ENCODE peak calls at places on chromosomes 4 and X, in seven cellular contexts. R is fibroblast of lung, F is cardiac muscle cell, I is foreskin fibroblast, W is dorsolateral prefrontal cortex, Y is astrocyte of the spinal cord, X is BJ. D is an unnamed sample.

GRCh38 chr4:22500128-22500611 is 15.7 kb downstream of the ADGRA3 start:
- DNase-seq in R (no peak), F (no peak), I (no peak), W (no peak), Y (no peak), X (no peak), D (no peak)

GRCh38 chr4:151809716-151810115 is 48.9 kb upstream of the GATB start:
- DNase-seq in R (no peak), F (no peak), I (no peak), W (no peak), Y (no peak), X (no peak), D (no peak)

GRCh38 chr4:37623125-37623524 is 63.1 kb downstream of the RELL1 start:
- DNase-seq in R (no peak), F (no peak), I (peak), W (no peak), Y (no peak), X (no peak), D (peak)

GRCh38 chr4:107930821-107931774 is at the start of gene CYP2U1:
- DNase-seq in R (peak), F (peak), I (peak), W (peak), Y (peak), X (peak), D (peak)

GRCh38 chr4:78059524-78059889 is 2.4 kb downstream of the FRAS1 start:
- DNase-seq in R (peak), F (peak), I (peak), W (no peak), Y (peak), X (peak), D (peak)

GRCh38 chr4:108170729-108171540 is 2.2 kb upstream of the LEF1 start:
- DNase-seq in R (no peak), F (peak), I (peak), W (no peak), Y (peak), X (no peak), D (no peak)

GRCh38 chrX:7194606-7195005 is 46.7 kb upstream of the PUDP start:
- DNase-seq in R (no peak), F (no peak), I (no peak), W (no peak), Y (no peak), X (no peak), D (no peak)

GRCh38 chr4:7660640-7661039 is 225.9 kb upstream of the PSAPL1 start:
- DNase-seq in R (no peak), F (no peak), I (no peak), W (no peak), Y (no peak), X (no peak), D (no peak)

GRCh38 chr4:156029691-156030090 is 76.0 kb upstream of the CTSO start:
- DNase-seq in R (no peak), F (no peak), I (no peak), W (no peak), Y (no peak), X (no peak), D (no peak)

GRCh38 chr4:80989921-80990544 is 40.5 kb upstream of the BMP3 start:
- DNase-seq in R (peak), F (peak), I (peak), W (no peak), Y (peak), X (no peak), D (peak)

GRCh38 chr4:159150838-159151390 is 48.0 kb downstream of the RAPGEF2 start:
- DNase-seq in R (no peak), F (no peak), I (no peak), W (no peak), Y (no peak), X (no peak), D (no peak)

GRCh38 chr4:81142744-81143143 is 72.3 kb downstream of the PRKG2 start:
- DNase-seq in R (peak), F (no peak), I (peak), W (no peak), Y (no peak), X (no peak), D (peak)

GRCh38 chrX:129779747-129780146 is at the start of gene SASH3:
- DNase-seq in R (no peak), F (no peak), I (no peak), W (no peak), Y (no peak), X (no peak), D (no peak)

GRCh38 chrX:43140546-43140945 is 362.6 kb upstream of the PPP1R2C start:
- DNase-seq in R (no peak), F (no peak), I (no peak), W (no peak), Y (no peak), X (no peak), D (no peak)

GRCh38 chr4:128700659-128701350 is 108.7 kb upstream of the JADE1 start:
- DNase-seq in R (peak), F (no peak), I (peak), W (no peak), Y (peak), X (no peak), D (no peak)

GRCh38 chr4:66564901-66565648 is 894.8 kb upstream of the EPHA5 start:
- DNase-seq in R (peak), F (no peak), I (peak), W (no peak), Y (peak), X (peak), D (peak)

GRCh38 chr4:145044341-145044740 is 53.7 kb downstream of the ANAPC10 start:
- DNase-seq in R (no peak), F (no peak), I (no peak), W (no peak), Y (peak), X (no peak), D (peak)

GRCh38 chr4:38099020-38099600 is 138.9 kb downstream of the PTTG2 start:
- DNase-seq in R (peak), F (no peak), I (no peak), W (no peak), Y (no peak), X (no peak), D (peak)

GRCh38 chr4:71564775-71565174 is 219.1 kb downstream of the GC start:
- DNase-seq in R (no peak), F (no peak), I (no peak), W (no peak), Y (no peak), X (no peak), D (peak)

GRCh38 chr4:173211838-173212237 is 43.2 kb downstream of the GALNT7 start:
- DNase-seq in R (peak), F (peak), I (peak), W (no peak), Y (peak), X (no peak), D (peak)

GRCh38 chr4:153137168-153137567 is 67.1 kb upstream of the TRIM2 start:
- DNase-seq in R (peak), F (no peak), I (peak), W (no peak), Y (peak), X (no peak), D (peak)

GRCh38 chr4:75542824-75543223 is 13.0 kb upstream of the ODAPH start:
- DNase-seq in R (peak), F (no peak), I (peak), W (no peak), Y (peak), X (peak), D (peak)

GRCh38 chr4:150600821-150601445 is 19.0 kb downstream of the MAB21L2 start:
- DNase-seq in R (no peak), F (no peak), I (no peak), W (no peak), Y (no peak), X (no peak), D (no peak)

GRCh38 chr4:173545440-173545839 is 15.4 kb upstream of the HAND2 start:
- DNase-seq in R (no peak), F (no peak), I (no peak), W (no peak), Y (no peak), X (no peak), D (no peak)

GRCh38 chr4:56619160-56619559 is 61.9 kb downstream of the HOPX start:
- DNase-seq in R (peak), F (peak), I (peak), W (no peak), Y (peak), X (no peak), D (peak)

GRCh38 chr4:73922317-73922716 is 53.1 kb downstream of the CXCL1 start:
- DNase-seq in R (no peak), F (no peak), I (no peak), W (no peak), Y (no peak), X (no peak), D (no peak)
- TF ChIP-seq CTCF in R (no peak), F (no peak), I (no peak), W (no peak), Y (no peak), X (no peak), D (no peak)

DNA sequence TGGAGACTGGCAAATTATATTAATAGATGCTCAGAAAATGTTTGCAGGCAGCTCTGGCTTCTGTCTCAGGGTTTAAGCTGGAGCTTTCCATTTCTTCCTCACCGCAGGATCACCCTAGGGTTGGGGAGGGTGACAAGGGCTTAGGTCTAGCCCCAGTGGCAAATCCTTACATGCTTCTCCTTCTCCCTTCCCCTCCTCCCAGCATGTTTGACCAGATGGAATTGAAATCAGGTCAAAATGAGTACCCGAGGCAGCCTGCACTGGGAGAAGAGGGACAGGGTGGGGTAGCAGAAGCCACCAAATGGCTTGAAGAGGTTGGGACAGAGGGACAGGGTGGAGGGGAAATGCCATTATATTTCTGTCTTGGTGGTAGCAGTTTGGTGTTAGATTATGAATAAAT is 1.6 kb downstream of the TMEM35A start:
- DNase-seq in R (no peak), F (no peak), I (no peak), W (no peak), Y (no peak), X (no peak), D (no peak)
- H3K4me3 ChIP-seq in R (peak), F (no peak), I (peak), W (peak), Y (no peak), X (no peak), D (no peak)

DNA sequence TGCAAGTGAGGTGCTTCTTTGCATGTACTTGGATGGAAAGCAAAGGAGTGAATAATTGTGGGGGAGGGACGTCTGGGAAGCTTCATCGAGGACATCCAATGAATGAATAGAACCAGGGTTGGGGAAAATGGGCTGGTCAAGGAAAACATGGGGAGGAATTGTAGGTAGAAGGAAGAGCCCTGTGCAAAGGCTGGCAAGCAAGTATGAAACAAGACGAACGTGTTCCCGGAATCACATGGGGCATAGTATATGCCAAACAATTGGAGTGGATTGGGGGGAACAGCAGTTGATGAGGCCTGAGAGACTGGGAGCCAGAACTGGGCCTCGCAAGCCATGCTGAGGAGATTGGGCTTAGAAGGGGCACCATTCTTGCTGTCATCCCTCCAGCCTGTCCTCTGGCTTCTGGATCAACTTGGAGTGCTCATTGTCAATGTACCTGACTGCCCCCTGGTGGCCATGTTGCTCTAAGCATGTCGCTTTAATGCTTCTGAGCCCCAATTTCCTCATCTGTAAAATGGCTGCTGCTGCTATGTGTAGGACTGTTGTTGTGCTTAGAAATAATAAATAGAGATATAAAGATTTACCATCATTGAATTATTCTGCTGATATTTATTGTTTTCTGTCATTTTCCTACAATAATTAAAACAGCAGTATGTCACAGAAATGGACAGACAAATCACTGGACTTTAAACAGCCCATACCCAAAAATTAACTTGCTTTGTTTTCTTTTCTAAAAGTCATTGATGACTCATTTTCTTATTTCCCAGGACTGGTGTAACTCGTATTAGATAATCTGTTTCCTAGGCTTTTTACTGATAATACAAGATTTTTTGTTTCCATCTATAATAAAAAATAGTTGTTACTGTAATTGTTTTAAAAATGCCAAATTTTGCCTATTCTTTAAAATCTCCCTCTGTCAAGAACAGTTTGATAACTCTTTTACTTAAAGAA is 66.4 kb downstream of the JADE3 start:
- DNase-seq in R (peak), F (peak), I (peak), W (peak), Y (peak), X (no peak), D (peak)
- TF ChIP-seq CTCF in R (peak), F (peak), I (peak), W (peak), Y (peak), X (peak), D (peak)

DNA sequence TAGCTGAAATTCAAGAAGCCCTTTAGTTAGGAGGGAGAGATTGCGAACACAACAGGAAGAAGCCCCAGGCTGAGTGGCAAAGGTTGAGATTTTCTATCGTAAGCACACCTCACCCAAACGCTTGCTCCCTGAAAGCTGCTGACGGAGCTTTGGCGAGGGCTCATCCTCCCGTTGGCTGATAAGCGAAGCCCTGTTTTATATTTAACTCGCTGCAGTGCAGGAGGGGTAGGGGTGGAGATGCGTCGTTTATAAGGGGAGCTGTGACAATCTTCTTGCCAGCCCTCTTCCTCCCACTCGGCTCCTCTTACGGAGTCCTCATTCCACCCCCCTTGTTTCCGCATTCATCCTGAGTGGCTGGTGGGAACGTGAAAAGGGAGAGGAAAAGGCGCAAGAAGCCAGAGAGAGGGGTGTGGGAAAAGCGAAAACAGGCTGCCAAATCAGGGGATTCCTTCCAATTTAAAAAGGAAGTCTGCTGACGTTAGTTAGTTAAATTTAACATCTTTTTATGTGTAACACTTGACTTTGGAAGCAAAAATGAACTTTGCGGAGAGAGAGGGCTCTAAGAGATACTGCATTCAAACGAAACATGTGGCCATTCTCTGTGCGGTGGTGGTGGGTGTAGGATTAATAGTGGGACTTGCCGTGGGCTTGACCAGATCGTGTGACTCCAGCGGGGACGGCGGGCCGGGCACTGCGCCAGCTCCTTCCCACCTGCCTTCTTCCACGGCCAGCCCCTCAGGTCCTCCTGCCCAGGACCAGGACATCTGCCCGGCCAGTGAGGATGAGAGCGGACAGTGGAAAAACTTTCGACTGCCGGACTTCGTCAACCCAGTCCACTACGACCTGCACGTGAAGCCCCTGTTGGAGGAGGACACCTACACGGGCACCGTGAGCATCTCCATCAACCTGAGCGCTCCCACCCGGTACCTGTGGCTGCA is at the start of gene ENPEP:
- DNase-seq in R (peak), F (peak), I (peak), W (peak), Y (peak), X (no peak), D (peak)
- H3K4me3 ChIP-seq in R (peak), F (no peak), I (peak), W (peak), Y (peak), X (peak), D (peak)

DNA sequence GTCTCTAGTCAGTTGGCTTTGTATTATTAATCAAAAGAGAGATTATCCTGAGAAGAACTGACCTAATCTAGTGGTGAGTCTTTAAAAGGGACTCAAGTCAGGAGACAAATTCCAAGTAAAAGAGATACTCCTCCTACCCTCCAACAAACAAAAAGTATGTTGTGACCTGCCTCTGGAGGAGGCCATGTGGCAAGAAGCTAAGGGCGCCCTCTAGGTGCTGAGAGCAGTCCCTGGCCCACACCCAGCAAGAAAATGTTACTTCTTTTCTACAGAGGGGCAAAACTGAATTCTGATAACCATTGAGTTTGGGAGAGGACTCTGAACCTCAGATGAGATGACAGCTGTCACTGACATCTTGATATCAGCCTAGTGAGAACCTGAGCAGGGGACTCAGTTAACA is 953.6 kb upstream of the AGA start:
- DNase-seq in R (no peak), F (no peak), I (no peak), W (no peak), Y (no peak), X (no peak), D (no peak)
- TF ChIP-seq CTCF in R (no peak), F (no peak), I (no peak), W (no peak), Y (no peak), X (no peak), D (no peak)

GRCh38 chr4:11857881-11858280 is 429.2 kb upstream of the HS3ST1 start:
- DNase-seq in R (no peak), F (no peak), I (no peak), W (no peak), Y (no peak), X (no peak), D (no peak)
- H3K4me3 ChIP-seq in R (no peak), F (no peak), I (no peak), W (no peak), Y (no peak), X (no peak), D (no peak)

GRCh38 chrX:66110112-66110511 is 53.9 kb upstream of the HEPH start:
- DNase-seq in R (peak), F (peak), I (peak), W (no peak), Y (no peak), X (no peak), D (peak)
- TF ChIP-seq CTCF in R (peak), F (peak), I (peak), W (peak), Y (peak), X (peak), D (peak)

GRCh38 chrX:152945021-152945979 is 47.4 kb downstream of the ZNF185 start:
- DNase-seq in R (no peak), F (no peak), I (no peak), W (no peak), Y (no peak), X (no peak), D (no peak)
- H3K4me3 ChIP-seq in R (no peak), F (no peak), I (no peak), W (no peak), Y (no peak), X (no peak), D (no peak)

D was measured in cardiac fibroblast.